ENCODE peak calls at places on chromosome 1, in ten cellular contexts. J is astrocyte of the spinal cord; O is activated CD4-positive, alpha-beta T cell treated with anti-CD3 and anti-CD28 coated beads for 1 hour; M is foreskin keratinocyte; W is MM.1S; L is Daoy; P is stomach; H is activated naive CD8-positive, alpha-beta T cell treated with anti-CD3 and anti-CD28 coated beads, Interleukin-2, amount 10 ng/mL, durations not matched to agents 7 days and 5 days; R is NCI-H460; X is T-helper 9 cell. U is an unnamed sample.

GRCh38 chr1:94004924-94005323 is 95.7 kb upstream of the GCLM start:
- DNase-seq in J (no peak), O (no peak), M (peak; percentile 92), W (no peak), L (no peak), P (no peak), H (no peak), R (no peak), X (no peak), U (no peak)

GRCh38 chr1:77468556-77468955 is 186.7 kb downstream of the AK5 start:
- DNase-seq in J (no peak), O (no peak), M (no peak), W (no peak), L (no peak), P (no peak), H (no peak), R (no peak), X (no peak), U (no peak)

GRCh38 chr1:197614916-197615692 is 160.2 kb downstream of the DENND1B start:
- DNase-seq in J (peak; percentile 48), O (no peak), M (peak; percentile 39), W (peak; percentile 45), L (peak; percentile 34), P (peak; percentile 25), H (no peak), R (peak; percentile 55), X (no peak), U (no peak)

GRCh38 chr1:244093265-244093638 is 42.2 kb downstream of the ZBTB18 start:
- DNase-seq in J (no peak), O (no peak), M (no peak), W (no peak), L (no peak), P (no peak), H (no peak), R (no peak), X (no peak), U (no peak)

GRCh38 chr1:51168946-51169345 is 66.9 kb downstream of the C1orf185 start:
- DNase-seq in J (no peak), O (no peak), M (no peak), W (no peak), L (no peak), P (no peak), H (no peak), R (no peak), X (no peak), U (no peak)

GRCh38 chr1:109979489-109980091 is 5.0 kb upstream of the AHCYL1 start:
- DNase-seq in J (peak; percentile 20), O (no peak), M (no peak), W (no peak), L (peak; percentile 75), P (peak; percentile 46), H (no peak), R (no peak), X (no peak), U (no peak)

GRCh38 chr1:85365851-85366250 is 89.4 kb upstream of the BCL10 start:
- DNase-seq in J (no peak), O (no peak), M (no peak), W (no peak), L (no peak), P (no peak), H (no peak), R (no peak), X (no peak), U (no peak)

GRCh38 chr1:51518730-51519047 is 377 bp downstream of the EPS15 start:
- DNase-seq in J (no peak), O (peak; percentile 18), M (peak; percentile 39), W (peak; percentile 66), L (peak; percentile 58), P (peak; percentile 76), H (peak; percentile 72), R (no peak), X (peak; percentile 41), U (no peak)

GRCh38 chr1:208007319-208007937 is 96.5 kb upstream of the CD34 start:
- DNase-seq in J (no peak), O (no peak), M (no peak), W (peak; percentile 34), L (no peak), P (no peak), H (no peak), R (no peak), X (no peak), U (no peak)